ENCODE peak calls at places on chromosomes 5 and 9, in six cellular contexts. H is PC-3; L is CD4-positive, alpha-beta T cell; J is psoas muscle; O is foreskin keratinocyte; K is fibroblast of lung. W is an unnamed sample.

GRCh38 chr5:52786937-52787599 is 648 bp upstream of the ITGA1 start:
- DNase-seq in H (no peak), L (peak), J (no peak), O (peak), K (no peak), W (no peak)

GRCh38 chr5:181260720-181261319 is at the start of gene TRIM52:
- DNase-seq in H (peak), L (peak), J (peak), O (peak), K (peak), W (peak)

GRCh38 chr9:114390952-114391351 is 3.2 kb upstream of the AKNA start:
- DNase-seq in H (no peak), L (no peak), J (no peak), O (no peak), K (no peak), W (no peak)

GRCh38 chr5:29800752-29801151 is 1392.7 kb upstream of the CDH6 start:
- DNase-seq in H (no peak), L (no peak), J (no peak), O (no peak), K (no peak), W (no peak)

GRCh38 chr9:38287420-38287985 is 105.0 kb upstream of the ALDH1B1 start:
- DNase-seq in H (peak), L (no peak), J (no peak), O (peak), K (no peak), W (no peak)

GRCh38 chr5:34762321-34762871 is 76.6 kb upstream of the TTC23L start:
- DNase-seq in H (no peak), L (no peak), J (no peak), O (no peak), K (peak), W (no peak)

GRCh38 chr5:123949807-123950206 is 437.8 kb downstream of the CSNK1G3 start:
- DNase-seq in H (no peak), L (no peak), J (no peak), O (no peak), K (no peak), W (no peak)

GRCh38 chr5:126267435-126267834 is 155.8 kb upstream of the GRAMD2B start:
- DNase-seq in H (peak), L (no peak), J (no peak), O (peak), K (no peak), W (no peak)

GRCh38 chr5:158979749-158980521 is 119.8 kb downstream of the EBF1 start:
- DNase-seq in H (peak), L (no peak), J (peak), O (peak), K (peak), W (no peak)

GRCh38 chr5:34898258-34898895 is 16.9 kb downstream of the RAD1 start:
- DNase-seq in H (peak), L (peak), J (peak), O (peak), K (peak), W (peak)

GRCh38 chr5:118857700-118858099 is 130.6 kb downstream of the DTWD2 start:
- DNase-seq in H (peak), L (no peak), J (no peak), O (peak), K (peak), W (no peak)

GRCh38 chr5:92518318-92518913 is 1062.6 kb downstream of the NR2F1-AS1 start:
- DNase-seq in H (peak), L (no peak), J (no peak), O (peak), K (peak), W (no peak)

GRCh38 chr9:8486095-8486494 is 686.5 kb upstream of the DMAC1 start:
- DNase-seq in H (no peak), L (no peak), J (peak), O (no peak), K (peak), W (no peak)

GRCh38 chr5:93381057-93381456 is 200.0 kb downstream of the NR2F1-AS1 start:
- DNase-seq in H (peak), L (no peak), J (no peak), O (no peak), K (peak), W (no peak)

GRCh38 chr5:32708949-32709348 is 2.2 kb upstream of the NPR3 start:
- DNase-seq in H (no peak), L (no peak), J (no peak), O (no peak), K (no peak), W (no peak)

GRCh38 chr9:38142201-38142600 is 73.2 kb upstream of the SHB start:
- DNase-seq in H (no peak), L (no peak), J (no peak), O (peak), K (peak), W (no peak)

GRCh38 chr9:127064335-127064734 is 58.1 kb downstream of the ANGPTL2 start:
- DNase-seq in H (no peak), L (no peak), J (no peak), O (no peak), K (no peak), W (no peak)

GRCh38 chr5:164357405-164358033 is 852.1 kb downstream of the MAT2B start:
- DNase-seq in H (no peak), L (no peak), J (no peak), O (no peak), K (no peak), W (no peak)

GRCh38 chr5:52665544-52665943 is 122.2 kb upstream of the ITGA1 start:
- DNase-seq in H (no peak), L (no peak), J (no peak), O (no peak), K (no peak), W (no peak)

GRCh38 chr9:1598270-1598669 is 416.9 kb upstream of the SMARCA2 start:
- DNase-seq in H (no peak), L (no peak), J (no peak), O (no peak), K (no peak), W (no peak)

GRCh38 chr9:36980148-36980974 is 53.7 kb downstream of the PAX5 start:
- DNase-seq in H (peak), L (no peak), J (no peak), O (peak), K (no peak), W (no peak)

GRCh38 chr5:128579669-128580068 is 41.6 kb upstream of the FBN2 start:
- DNase-seq in H (peak), L (no peak), J (no peak), O (peak), K (peak), W (no peak)

GRCh38 chr5:45376463-45376862 is 319.7 kb downstream of the HCN1 start:
- DNase-seq in H (peak), L (no peak), J (no peak), O (no peak), K (peak), W (no peak)

GRCh38 chr5:61332891-61333350 is 863 bp downstream of the ZSWIM6 start:
- DNase-seq in H (peak), L (peak), J (peak), O (peak), K (peak), W (no peak)

GRCh38 chr5:125870271-125870670 is 552.9 kb upstream of the GRAMD2B start:
- DNase-seq in H (no peak), L (no peak), J (no peak), O (no peak), K (peak), W (no peak)

GRCh38 chr5:74632947-74633356 is 7.6 kb downstream of the ENC1 start:
- DNase-seq in H (peak), L (no peak), J (no peak), O (peak), K (peak), W (no peak)

GRCh38 chr5:142283304-142283703 is 41.5 kb downstream of the SPRY4 start:
- DNase-seq in H (no peak), L (no peak), J (no peak), O (peak), K (no peak), W (no peak)

GRCh38 chr9:5652810-5653209 is 23.9 kb downstream of the RIC1 start:
- DNase-seq in H (no peak), L (no peak), J (no peak), O (no peak), K (no peak), W (no peak)
- TF ChIP-seq CTCF in H (no peak), L (no peak), J (no peak), O (no peak), K (no peak), W (no peak)

GRCh38 chr9:88722753-88723152 is 187.8 kb downstream of the NXNL2 start:
- DNase-seq in H (peak), L (no peak), J (no peak), O (peak), K (no peak), W (no peak)
- TF ChIP-seq CTCF in H (peak), L (peak), J (no peak), O (peak), K (peak), W (no peak)

DNA sequence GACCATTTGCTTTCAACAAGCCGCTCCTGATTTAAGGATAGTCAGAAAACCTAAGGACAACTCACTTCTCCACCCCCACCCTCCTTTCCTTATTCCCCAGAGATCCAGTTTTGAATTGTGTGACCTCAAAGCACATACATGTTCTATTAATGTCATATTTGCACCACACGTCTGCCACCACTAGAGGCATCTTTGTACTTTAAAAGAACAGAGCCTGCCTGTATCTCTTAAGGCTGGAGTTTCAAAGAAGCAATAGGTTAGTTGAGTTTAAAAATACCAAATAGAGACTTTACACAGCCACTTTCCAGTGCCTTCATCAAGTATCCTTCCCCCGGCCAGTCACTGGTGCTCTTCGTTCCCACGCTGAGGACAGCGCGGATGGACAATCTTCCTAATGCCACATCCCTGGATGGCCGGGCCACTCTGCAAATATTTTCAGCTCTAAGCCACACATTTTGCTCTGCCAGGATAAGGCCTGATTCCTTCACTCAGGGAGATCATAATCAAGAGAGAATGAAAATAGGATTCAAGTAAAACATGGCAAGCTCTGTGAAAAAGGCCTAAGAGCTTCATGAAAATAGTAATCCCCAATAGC is 146.3 kb downstream of the SNCAIP start:
- DNase-seq in H (peak), L (no peak), J (no peak), O (no peak), K (no peak), W (no peak)
- TF ChIP-seq CTCF in H (peak), L (no peak), J (no peak), O (peak), K (peak), W (peak)

GRCh38 chr5:59923465-59923864 is 29.9 kb upstream of the PDE4D start:
- DNase-seq in H (no peak), L (no peak), J (no peak), O (peak), K (peak), W (no peak)
- TF ChIP-seq CTCF in H (no peak), L (no peak), J (peak), O (peak), K (peak), W (no peak)

DNA sequence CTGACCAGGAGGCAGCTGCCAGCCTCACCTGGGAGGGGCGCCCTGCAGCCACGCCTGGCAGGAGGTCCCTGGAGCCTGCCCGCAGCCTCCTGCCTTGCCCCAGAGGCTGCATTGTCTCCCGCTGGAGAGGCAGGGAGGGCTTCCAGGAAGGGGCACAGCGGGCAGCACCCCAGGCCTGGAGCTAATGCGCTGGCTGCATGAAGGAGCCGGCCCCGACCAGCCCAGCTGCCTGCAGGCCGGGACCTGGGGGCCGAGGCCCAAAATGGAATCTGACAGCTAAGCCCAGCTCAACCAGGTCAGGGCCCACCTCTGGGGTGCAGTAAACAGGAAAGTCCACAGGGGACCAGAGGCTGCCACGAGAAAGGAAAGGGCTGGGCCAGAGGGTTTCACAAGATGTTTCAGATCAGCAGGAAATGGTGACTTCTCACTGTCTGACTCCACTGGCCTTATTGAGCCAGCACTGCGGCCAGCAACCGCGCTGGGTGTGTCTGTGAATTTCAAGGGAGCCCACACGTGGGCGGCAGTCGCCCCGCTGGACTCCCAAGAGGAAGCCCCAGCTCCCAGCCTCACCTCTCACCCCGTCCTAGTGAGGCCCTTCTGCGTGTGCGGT is 18.6 kb upstream of the NOTCH1 start:
- DNase-seq in H (no peak), L (no peak), J (peak), O (no peak), K (peak), W (no peak)
- TF ChIP-seq CTCF in H (no peak), L (no peak), J (no peak), O (peak), K (no peak), W (no peak)

W was measured in mesothelial cell of epicardium.